ENCODE peak calls at places on chromosome 11, in nine cellular contexts. Q, D, S, C, T, Z, B, P and I are unnamed samples.

GRCh38 chr11:112975493-112975892 is 14.3 kb downstream of the NCAM1 start:
- DNase-seq in Q (no peak), D (no peak), S (no peak), C (no peak), T (no peak), Z (no peak), B (no peak), P (no peak), I (no peak)

GRCh38 chr11:96254854-96255253 is 88.1 kb downstream of the MAML2 start:
- DNase-seq in Q (no peak), D (no peak), S (no peak), C (no peak), T (no peak), Z (peak; percentile 49), B (no peak), P (no peak), I (peak; percentile 44)

GRCh38 chr11:13210424-13210823 is 67.2 kb upstream of the BMAL1 start:
- DNase-seq in Q (no peak), D (peak; percentile 88), S (peak; percentile 53), C (peak; percentile 86), T (no peak), Z (no peak), B (peak; percentile 81), P (peak; percentile 84), I (peak; percentile 81)

GRCh38 chr11:44421090-44421675 is 111.2 kb upstream of the ALX4 start:
- DNase-seq in Q (no peak), D (no peak), S (no peak), C (no peak), T (no peak), Z (no peak), B (no peak), P (no peak), I (no peak)

GRCh38 chr11:31806944-31807790 is 4.0 kb downstream of the PAX6 start:
- DNase-seq in Q (no peak), D (no peak), S (no peak), C (no peak), T (no peak), Z (no peak), B (no peak), P (no peak), I (no peak)

GRCh38 chr11:117820071-117820470 is 4.5 kb downstream of the FXYD2 start:
- DNase-seq in Q (no peak), D (no peak), S (no peak), C (no peak), T (no peak), Z (peak; percentile 72), B (no peak), P (no peak), I (no peak)

GRCh38 chr11:92340839-92341238 is 116.2 kb downstream of the FAT3 start:
- DNase-seq in Q (no peak), D (peak; percentile 48), S (no peak), C (peak; percentile 24), T (no peak), Z (no peak), B (peak; percentile 29), P (peak; percentile 42), I (peak; percentile 63)

GRCh38 chr11:78860720-78861422 is 286.2 kb upstream of the NARS2 start:
- DNase-seq in Q (no peak), D (peak; percentile 37), S (peak; percentile 51), C (peak; percentile 44), T (no peak), Z (no peak), B (peak; percentile 29), P (peak; percentile 24), I (peak; percentile 43)

GRCh38 chr11:110513521-110514450 is 84.0 kb downstream of the FDX1 start:
- DNase-seq in Q (no peak), D (no peak), S (no peak), C (peak; percentile 17), T (no peak), Z (no peak), B (no peak), P (peak; percentile 67), I (no peak)

GRCh38 chr11:8807544-8808225 is 103.3 kb upstream of the AKIP1 start:
- DNase-seq in Q (no peak), D (peak; percentile 65), S (no peak), C (peak; percentile 88), T (no peak), Z (no peak), B (peak; percentile 79), P (peak; percentile 94), I (peak; percentile 70)

GRCh38 chr11:95296621-95297025 is 65.6 kb upstream of the SESN3 start:
- DNase-seq in Q (no peak), D (no peak), S (no peak), C (no peak), T (no peak), Z (no peak), B (no peak), P (no peak), I (no peak)

GRCh38 chr11:19547044-19547443 is 165.6 kb upstream of the NAV2 start:
- DNase-seq in Q (no peak), D (no peak), S (no peak), C (no peak), T (no peak), Z (no peak), B (no peak), P (no peak), I (no peak)

GRCh38 chr11:67492801-67493547 is 10.1 kb downstream of the AIP start:
- DNase-seq in Q (no peak), D (no peak), S (no peak), C (no peak), T (no peak), Z (peak; percentile 65), B (no peak), P (no peak), I (no peak)

GRCh38 chr11:60310407-60310998 is 16.6 kb upstream of the MS4A6E start:
- DNase-seq in Q (no peak), D (no peak), S (no peak), C (no peak), T (no peak), Z (no peak), B (no peak), P (no peak), I (no peak)

DNA sequence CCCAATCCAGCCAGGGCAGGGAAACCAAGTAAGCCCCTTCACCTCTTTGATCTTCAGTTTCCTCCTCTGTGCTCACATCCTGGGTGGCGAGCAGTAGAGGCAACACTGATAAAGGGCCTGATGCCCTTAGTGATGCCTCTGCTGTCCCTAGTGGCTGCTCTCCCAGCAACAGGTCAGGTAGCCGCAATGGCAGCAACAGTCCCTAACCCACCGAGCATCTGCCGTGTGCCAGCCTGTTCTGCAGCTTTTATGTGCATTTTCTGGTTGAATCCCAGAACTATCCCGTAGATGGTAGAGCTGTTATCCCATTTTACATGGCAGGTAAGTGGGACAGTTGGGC is 5.2 kb downstream of the SCYL1 start:
- DNase-seq in Q (no peak), D (no peak), S (no peak), C (no peak), T (no peak), Z (no peak), B (no peak), P (no peak), I (no peak)
- TF ChIP-seq CTCF in Q (no peak), D (peak; percentile 31), S (no peak), C (no peak), T (no peak), Z (no peak), B (peak; percentile 34), P (peak; percentile 21), I (no peak)

GRCh38 chr11:99015634-99016454 is 4.9 kb upstream of the CNTN5 start:
- DNase-seq in Q (no peak), D (peak; percentile 70), S (no peak), C (peak; percentile 70), T (no peak), Z (no peak), B (peak; percentile 55), P (peak; percentile 56), I (peak; percentile 49)

GRCh38 chr11:99019676-99020075 is 1.1 kb upstream of the CNTN5 start:
- DNase-seq in Q (no peak), D (no peak), S (no peak), C (no peak), T (no peak), Z (no peak), B (no peak), P (no peak), I (no peak)

GRCh38 chr11:99020324-99021225 is at the start of gene CNTN5:
- DNase-seq in Q (no peak), D (peak; percentile 39), S (peak; percentile 70), C (peak; percentile 42), T (no peak), Z (peak; percentile 82), B (peak; percentile 7), P (peak; percentile 7), I (no peak)
- TF ChIP-seq CTCF in Q (no peak), D (no peak), S (no peak), C (no peak), T (no peak), Z (no peak), B (no peak), P (no peak), I (no peak)

GRCh38 chr11:978073-978720 is 52.5 kb downstream of the AP2A2 start:
- DNase-seq in Q (no peak), D (no peak), S (no peak), C (no peak), T (no peak), Z (no peak), B (no peak), P (no peak), I (no peak)

GRCh38 chr11:976431-977160 is 50.9 kb downstream of the AP2A2 start:
- DNase-seq in Q (no peak), D (peak; percentile 25), S (no peak), C (peak; percentile 47), T (no peak), Z (no peak), B (no peak), P (peak; percentile 71), I (no peak)

GRCh38 chr11:973237-973636 is 47.6 kb downstream of the AP2A2 start:
- DNase-seq in Q (no peak), D (no peak), S (no peak), C (no peak), T (no peak), Z (no peak), B (no peak), P (no peak), I (no peak)

GRCh38 chr11:978781-979180 is 53.1 kb downstream of the AP2A2 start:
- DNase-seq in Q (no peak), D (no peak), S (no peak), C (no peak), T (no peak), Z (no peak), B (no peak), P (no peak), I (no peak)

DNA sequence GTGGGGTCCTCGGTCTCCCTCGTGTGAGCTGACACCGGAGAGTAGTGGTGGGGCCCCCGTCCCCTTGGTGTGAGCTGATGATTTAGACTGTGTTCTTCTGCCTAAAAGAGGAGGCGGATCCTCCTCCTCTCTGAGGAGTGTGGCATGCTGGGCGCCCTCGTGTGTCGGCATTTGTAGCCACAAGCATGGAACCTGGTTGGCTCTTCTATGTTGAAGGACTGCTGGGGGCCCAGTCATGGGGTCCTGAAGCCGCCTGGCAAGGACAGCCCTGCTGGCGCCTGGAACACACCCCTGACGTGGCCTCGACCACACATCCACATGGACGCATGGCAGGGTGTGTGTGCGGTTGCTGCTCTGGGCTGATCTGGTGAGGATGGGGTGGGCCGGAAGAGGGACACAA is 50.2 kb downstream of the AP2A2 start:
- DNase-seq in Q (no peak), D (peak; percentile 57), S (no peak), C (peak; percentile 57), T (no peak), Z (no peak), B (no peak), P (peak; percentile 39), I (no peak)
- TF ChIP-seq CTCF in Q (no peak), D (peak; percentile 22), S (no peak), C (no peak), T (no peak), Z (no peak), B (peak; percentile 17), P (peak; percentile 15), I (no peak)

GRCh38 chr11:114440971-114441810 is 1.9 kb downstream of the REXO2 start:
- DNase-seq in Q (no peak), D (no peak), S (no peak), C (peak; percentile 16), T (no peak), Z (no peak), B (no peak), P (no peak), I (no peak)
- TF ChIP-seq CTCF in Q (no peak), D (no peak), S (no peak), C (no peak), T (no peak), Z (no peak), B (no peak), P (no peak), I (no peak)